ENCODE peak calls at places on chromosomes 7 and 10, in ten cellular contexts. S is IMR-90; B is CD4-positive, CD25-positive, alpha-beta regulatory T cell; M is caudate nucleus; Z is fibroblast of mammary gland; A is T1000; P is neural progenitor cell; U is stromal cell of bone marrow; K is left cardiac atrium; W is CD8-positive, alpha-beta T cell. O is an unnamed sample.

GRCh38 chr7:94276797-94277196 is 117.9 kb upstream of the COL1A2 start:
- DNase-seq in S (peak), B (no peak), M (no peak), Z (peak), A (no peak), P (peak), U (peak), K (no peak), W (no peak), O (no peak)

GRCh38 chr7:105713488-105714465 is 132.5 kb upstream of the EFCAB10 start:
- DNase-seq in S (no peak), B (no peak), M (no peak), Z (peak), A (peak), P (no peak), U (no peak), K (no peak), W (no peak), O (no peak)

GRCh38 chr7:124155400-124156022 is 122.6 kb upstream of the TMEM229A start:
- DNase-seq in S (peak), B (no peak), M (no peak), Z (peak), A (no peak), P (peak), U (no peak), K (no peak), W (no peak), O (no peak)

GRCh38 chr7:106070567-106071254 is 41.4 kb downstream of the SYPL1 start:
- DNase-seq in S (no peak), B (no peak), M (no peak), Z (no peak), A (no peak), P (no peak), U (no peak), K (no peak), W (no peak), O (no peak)

GRCh38 chr7:128869138-128869943 is 6.7 kb downstream of the ATP6V1F start:
- DNase-seq in S (peak), B (peak), M (peak), Z (peak), A (no peak), P (peak), U (no peak), K (peak), W (no peak), O (peak)

GRCh38 chr10:110209399-110209925 is 2.1 kb downstream of the MXI1 start:
- DNase-seq in S (peak), B (peak), M (peak), Z (peak), A (no peak), P (peak), U (peak), K (peak), W (peak), O (peak)

GRCh38 chr7:74403521-74404387 is 50.0 kb upstream of the GTF2IRD1 start:
- DNase-seq in S (no peak), B (no peak), M (no peak), Z (no peak), A (no peak), P (no peak), U (no peak), K (no peak), W (no peak), O (no peak)

GRCh38 chr10:125448596-125448995 is 234.4 kb downstream of the TEX36 start:
- DNase-seq in S (peak), B (no peak), M (no peak), Z (peak), A (no peak), P (peak), U (no peak), K (no peak), W (no peak), O (no peak)

GRCh38 chr10:104643023-104643663 is 2.1 kb downstream of the SORCS3 start:
- DNase-seq in S (no peak), B (no peak), M (no peak), Z (no peak), A (no peak), P (no peak), U (no peak), K (no peak), W (no peak), O (no peak)

GRCh38 chr10:34814228-34815173 is 595 bp downstream of the PARD3 start:
- DNase-seq in S (peak), B (no peak), M (peak), Z (no peak), A (no peak), P (peak), U (no peak), K (peak), W (no peak), O (no peak)

GRCh38 chr7:40199076-40199802 is 64.4 kb downstream of the SUGCT start:
- DNase-seq in S (peak), B (no peak), M (no peak), Z (peak), A (no peak), P (peak), U (peak), K (no peak), W (no peak), O (no peak)

GRCh38 chr10:43211030-43211429 is 55.8 kb downstream of the RASGEF1A start:
- DNase-seq in S (peak), B (no peak), M (no peak), Z (peak), A (no peak), P (no peak), U (no peak), K (peak), W (no peak), O (peak)

GRCh38 chr10:11397566-11397965 is 213.9 kb downstream of the USP6NL start:
- DNase-seq in S (no peak), B (no peak), M (no peak), Z (no peak), A (no peak), P (no peak), U (no peak), K (no peak), W (no peak), O (no peak)

GRCh38 chr7:37531225-37531624 is 82.6 kb upstream of the ELMO1 start:
- DNase-seq in S (no peak), B (no peak), M (no peak), Z (no peak), A (no peak), P (no peak), U (no peak), K (no peak), W (no peak), O (no peak)

GRCh38 chr7:43175525-43176200 is 63.2 kb downstream of the HECW1 start:
- DNase-seq in S (no peak), B (no peak), M (no peak), Z (no peak), A (no peak), P (no peak), U (no peak), K (no peak), W (no peak), O (no peak)

GRCh38 chr10:68212721-68213352 is 19.1 kb downstream of the ATOH7 start:
- DNase-seq in S (peak), B (no peak), M (no peak), Z (peak), A (no peak), P (no peak), U (no peak), K (no peak), W (no peak), O (no peak)

GRCh38 chr7:21912305-21912704 is 33.4 kb downstream of the CDCA7L start:
- DNase-seq in S (peak), B (no peak), M (no peak), Z (peak), A (no peak), P (no peak), U (peak), K (peak), W (no peak), O (no peak)

GRCh38 chr10:27658788-27659187 is 86.8 kb downstream of the MKX start:
- DNase-seq in S (peak), B (no peak), M (no peak), Z (peak), A (peak), P (no peak), U (no peak), K (no peak), W (no peak), O (no peak)

GRCh38 chr10:125479059-125479458 is 203.9 kb downstream of the TEX36 start:
- DNase-seq in S (peak), B (no peak), M (no peak), Z (peak), A (no peak), P (no peak), U (no peak), K (no peak), W (no peak), O (no peak)

GRCh38 chr7:4726051-4726450 is 44.0 kb downstream of the FOXK1 start:
- DNase-seq in S (no peak), B (no peak), M (no peak), Z (no peak), A (no peak), P (no peak), U (no peak), K (no peak), W (no peak), O (no peak)

GRCh38 chr7:100655908-100656674 is at the start of gene ACTL6B:
- DNase-seq in S (peak), B (no peak), M (peak), Z (peak), A (no peak), P (peak), U (no peak), K (peak), W (peak), O (peak)

GRCh38 chr7:98329100-98329871 is 47.8 kb downstream of the BRI3 start:
- DNase-seq in S (peak), B (no peak), M (no peak), Z (no peak), A (no peak), P (peak), U (no peak), K (peak), W (no peak), O (no peak)

GRCh38 chr7:6166443-6166871 is 106.0 kb downstream of the CYTH3 start:
- DNase-seq in S (no peak), B (no peak), M (no peak), Z (no peak), A (no peak), P (no peak), U (no peak), K (no peak), W (no peak), O (no peak)

GRCh38 chr10:88428442-88428841 is 154.7 kb downstream of the RNLS start:
- DNase-seq in S (no peak), B (no peak), M (no peak), Z (peak), A (peak), P (no peak), U (no peak), K (no peak), W (no peak), O (no peak)

GRCh38 chr10:51257511-51258248 is 183.4 kb downstream of the PRKG1 start:
- DNase-seq in S (peak), B (no peak), M (no peak), Z (peak), A (no peak), P (peak), U (peak), K (no peak), W (no peak), O (no peak)

GRCh38 chr7:467393-467828 is 52.2 kb downstream of the PDGFA start:
- DNase-seq in S (no peak), B (no peak), M (no peak), Z (no peak), A (no peak), P (no peak), U (no peak), K (no peak), W (no peak), O (no peak)

GRCh38 chr7:131027287-131027773 is 293.3 kb upstream of the KLF14 start:
- DNase-seq in S (peak), B (peak), M (peak), Z (peak), A (peak), P (no peak), U (no peak), K (peak), W (no peak), O (peak)

GRCh38 chr7:90211391-90212148 is at the start of gene STEAP2:
- DNase-seq in S (peak), B (no peak), M (peak), Z (peak), A (peak), P (peak), U (peak), K (peak), W (no peak), O (peak)

GRCh38 chr7:111697771-111698170 is 135.5 kb upstream of the IMMP2L start:
- DNase-seq in S (peak), B (no peak), M (no peak), Z (no peak), A (no peak), P (no peak), U (no peak), K (no peak), W (no peak), O (no peak)

GRCh38 chr10:114043532-114044250 is at the start of gene ADRB1:
- DNase-seq in S (peak), B (no peak), M (peak), Z (no peak), A (peak), P (peak), U (no peak), K (peak), W (peak), O (peak)

O was measured in lower lobe of right lung.